ENCODE peak calls at places on chromosomes 6 and 20, in four cellular contexts. Q is stimulated activated CD8-positive, alpha-beta memory T cell treated with anti-CD3 and anti-CD28 coated beads, Interleukin-15, amount 100 ng/mL, for 24 hours; W is germinal center; U is stimulated activated CD4-positive, alpha-beta T cell treated with anti-CD3 and anti-CD28 coated beads, Interleukin-15, amount 100 ng/mL, for 24 hours. X is an unnamed sample.

GRCh38 chr6:53426544-53427270 is 78.0 kb upstream of the ELOVL5 start:
- DNase-seq in Q (no peak), W (no peak), U (peak), X (no peak)

GRCh38 chr6:135531954-135532490 is 34.5 kb upstream of the AHI1 start:
- DNase-seq in W (no peak), Q (no peak), U (no peak), X (no peak)

GRCh38 chr20:8331740-8332412 is 199.8 kb downstream of the PLCB1 start:
- DNase-seq in U (no peak), W (no peak), Q (no peak), X (no peak)

GRCh38 chr6:80638222-80639055 is 532.0 kb downstream of the BCKDHB start:
- DNase-seq in W (no peak), Q (no peak), U (no peak), X (no peak)

GRCh38 chr6:111971866-111972532 is 81.9 kb upstream of the CCN6 start:
- DNase-seq in U (no peak), Q (no peak), W (no peak), X (no peak)

GRCh38 chr6:114581293-114581692 is 238.5 kb upstream of the HS3ST5 start:
- DNase-seq in Q (no peak), U (no peak), W (no peak), X (no peak)

GRCh38 chr6:91105532-91105931 is 518.7 kb upstream of the MAP3K7 start:
- DNase-seq in W (no peak), Q (no peak), U (no peak), X (no peak)

GRCh38 chr6:2432258-2432657 is 186.9 kb upstream of the GMDS start:
- DNase-seq in W (no peak), Q (no peak), U (no peak), X (no peak)

X was measured in breast epithelium.